ENCODE peak calls at places on chromosomes 2 and 18, in seven cellular contexts. One of them, this sample, is unnamed.

GRCh38 chr2:9187620-9188214 is 18.9 kb upstream of the ASAP2 start:
- DNase-seq in tibial nerve: no peak
- DNase-seq in transverse colon: no peak
- DNase-seq in endothelial cell of umbilical vein: no peak
- DNase-seq in NB4: no peak
- DNase-seq in heart left ventricle: no peak
- DNase-seq in lower leg skin: no peak
- DNase-seq in this sample: no peak

GRCh38 chr2:9300214-9300613 is 93.6 kb downstream of the ASAP2 start:
- DNase-seq in transverse colon: no peak
- DNase-seq in heart left ventricle: no peak
- DNase-seq in tibial nerve: no peak
- DNase-seq in endothelial cell of umbilical vein: no peak
- DNase-seq in lower leg skin: peak
- DNase-seq in NB4: no peak
- DNase-seq in this sample: no peak

GRCh38 chr2:41598161-41598894 is 449.5 kb upstream of the PKDCC start:
- DNase-seq in tibial nerve: peak
- DNase-seq in heart left ventricle: no peak
- DNase-seq in NB4: no peak
- DNase-seq in transverse colon: no peak
- DNase-seq in endothelial cell of umbilical vein: peak
- DNase-seq in lower leg skin: no peak
- DNase-seq in this sample: no peak

GRCh38 chr2:101820519-101820918 is 123.0 kb downstream of the MAP4K4 start:
- DNase-seq in transverse colon: no peak
- DNase-seq in NB4: peak
- DNase-seq in tibial nerve: no peak
- DNase-seq in heart left ventricle: no peak
- DNase-seq in endothelial cell of umbilical vein: no peak
- DNase-seq in lower leg skin: no peak
- DNase-seq in this sample: peak

GRCh38 chr2:70946832-70947442 is 11.2 kb downstream of the ATP6V1B1 start:
- DNase-seq in lower leg skin: peak
- DNase-seq in transverse colon: peak
- DNase-seq in tibial nerve: peak
- DNase-seq in heart left ventricle: no peak
- DNase-seq in NB4: peak
- DNase-seq in endothelial cell of umbilical vein: peak
- DNase-seq in this sample: peak

GRCh38 chr2:86368181-86368824 is 30.9 kb upstream of the REEP1 start:
- DNase-seq in transverse colon: peak
- DNase-seq in NB4: peak
- DNase-seq in lower leg skin: no peak
- DNase-seq in heart left ventricle: peak
- DNase-seq in endothelial cell of umbilical vein: peak
- DNase-seq in tibial nerve: no peak
- DNase-seq in this sample: peak

GRCh38 chr2:39913648-39914456 is 134.8 kb upstream of the THUMPD2 start:
- DNase-seq in endothelial cell of umbilical vein: peak
- DNase-seq in tibial nerve: no peak
- DNase-seq in heart left ventricle: no peak
- DNase-seq in NB4: peak
- DNase-seq in transverse colon: no peak
- DNase-seq in lower leg skin: no peak
- DNase-seq in this sample: peak

GRCh38 chr2:28507806-28508764 is 12.2 kb downstream of the PLB1 start:
- DNase-seq in NB4: no peak
- DNase-seq in transverse colon: peak
- DNase-seq in endothelial cell of umbilical vein: no peak
- DNase-seq in tibial nerve: no peak
- DNase-seq in lower leg skin: peak
- DNase-seq in heart left ventricle: no peak
- DNase-seq in this sample: peak

DNA sequence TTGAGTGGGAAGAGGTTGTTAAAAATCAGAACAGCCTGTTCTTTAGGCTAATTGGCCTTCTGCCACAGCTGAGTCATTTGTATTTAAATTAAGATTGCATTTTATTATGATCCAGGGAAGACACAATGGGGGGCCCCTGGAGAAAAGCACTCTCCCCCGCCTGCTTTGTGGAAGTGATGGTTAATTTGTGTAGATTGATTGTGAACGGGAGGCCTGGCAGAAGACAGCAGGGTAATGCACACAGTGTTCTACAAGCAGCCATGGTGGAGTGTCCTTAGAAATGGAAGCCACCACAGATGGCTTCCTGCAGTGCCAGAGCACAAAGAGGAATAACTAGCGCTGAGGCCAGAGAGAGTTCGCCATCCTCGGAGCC is 19.6 kb downstream of the RAMP1 start:
- DNase-seq in transverse colon: no peak
- DNase-seq in endothelial cell of umbilical vein: peak
- DNase-seq in heart left ventricle: no peak
- DNase-seq in tibial nerve: no peak
- DNase-seq in NB4: no peak
- DNase-seq in lower leg skin: no peak
- DNase-seq in this sample: no peak
- TF ChIP-seq POLR2A in transverse colon: no peak
- TF ChIP-seq POLR2A in endothelial cell of umbilical vein: no peak
- TF ChIP-seq POLR2A in heart left ventricle: no peak
- TF ChIP-seq POLR2A in tibial nerve: no peak
- TF ChIP-seq POLR2A in NB4: no peak
- TF ChIP-seq POLR2A in lower leg skin: no peak
- TF ChIP-seq POLR2A in this sample: no peak

GRCh38 chr18:12559319-12559718 is 98.6 kb downstream of the SPIRE1 start:
- DNase-seq in endothelial cell of umbilical vein: no peak
- DNase-seq in transverse colon: no peak
- DNase-seq in tibial nerve: no peak
- DNase-seq in heart left ventricle: no peak
- DNase-seq in lower leg skin: no peak
- DNase-seq in NB4: no peak
- DNase-seq in this sample: no peak
- TF ChIP-seq POLR2A in endothelial cell of umbilical vein: no peak
- TF ChIP-seq POLR2A in transverse colon: no peak
- TF ChIP-seq POLR2A in tibial nerve: no peak
- TF ChIP-seq POLR2A in heart left ventricle: no peak
- TF ChIP-seq POLR2A in lower leg skin: no peak
- TF ChIP-seq POLR2A in NB4: no peak
- TF ChIP-seq POLR2A in this sample: no peak

GRCh38 chr2:241558532-241559488 is at the start of gene BOK:
- DNase-seq in heart left ventricle: peak
- DNase-seq in lower leg skin: no peak
- DNase-seq in tibial nerve: no peak
- DNase-seq in NB4: no peak
- DNase-seq in transverse colon: peak
- DNase-seq in endothelial cell of umbilical vein: peak
- DNase-seq in this sample: peak

GRCh38 chr2:241554610-241555322 is 3.8 kb upstream of the BOK start:
- DNase-seq in endothelial cell of umbilical vein: no peak
- DNase-seq in tibial nerve: no peak
- DNase-seq in transverse colon: no peak
- DNase-seq in lower leg skin: no peak
- DNase-seq in heart left ventricle: peak
- DNase-seq in NB4: peak
- DNase-seq in this sample: no peak

GRCh38 chr2:241555711-241556110 is 2.8 kb upstream of the BOK start:
- DNase-seq in transverse colon: no peak
- DNase-seq in endothelial cell of umbilical vein: no peak
- DNase-seq in NB4: no peak
- DNase-seq in heart left ventricle: peak
- DNase-seq in tibial nerve: no peak
- DNase-seq in lower leg skin: no peak
- DNase-seq in this sample: no peak

GRCh38 chr2:241553981-241554380 is 4.6 kb upstream of the BOK start:
- DNase-seq in heart left ventricle: peak
- DNase-seq in NB4: no peak
- DNase-seq in tibial nerve: no peak
- DNase-seq in transverse colon: no peak
- DNase-seq in lower leg skin: no peak
- DNase-seq in endothelial cell of umbilical vein: no peak
- DNase-seq in this sample: no peak

GRCh38 chr2:241556734-241557133 is 1.8 kb upstream of the BOK start:
- DNase-seq in transverse colon: no peak
- DNase-seq in NB4: no peak
- DNase-seq in lower leg skin: no peak
- DNase-seq in heart left ventricle: no peak
- DNase-seq in endothelial cell of umbilical vein: no peak
- DNase-seq in tibial nerve: no peak
- DNase-seq in this sample: no peak
- TF ChIP-seq POLR2A in transverse colon: no peak
- TF ChIP-seq POLR2A in NB4: no peak
- TF ChIP-seq POLR2A in lower leg skin: no peak
- TF ChIP-seq POLR2A in heart left ventricle: no peak
- TF ChIP-seq POLR2A in endothelial cell of umbilical vein: no peak
- TF ChIP-seq POLR2A in tibial nerve: no peak
- TF ChIP-seq POLR2A in this sample: no peak

DNA sequence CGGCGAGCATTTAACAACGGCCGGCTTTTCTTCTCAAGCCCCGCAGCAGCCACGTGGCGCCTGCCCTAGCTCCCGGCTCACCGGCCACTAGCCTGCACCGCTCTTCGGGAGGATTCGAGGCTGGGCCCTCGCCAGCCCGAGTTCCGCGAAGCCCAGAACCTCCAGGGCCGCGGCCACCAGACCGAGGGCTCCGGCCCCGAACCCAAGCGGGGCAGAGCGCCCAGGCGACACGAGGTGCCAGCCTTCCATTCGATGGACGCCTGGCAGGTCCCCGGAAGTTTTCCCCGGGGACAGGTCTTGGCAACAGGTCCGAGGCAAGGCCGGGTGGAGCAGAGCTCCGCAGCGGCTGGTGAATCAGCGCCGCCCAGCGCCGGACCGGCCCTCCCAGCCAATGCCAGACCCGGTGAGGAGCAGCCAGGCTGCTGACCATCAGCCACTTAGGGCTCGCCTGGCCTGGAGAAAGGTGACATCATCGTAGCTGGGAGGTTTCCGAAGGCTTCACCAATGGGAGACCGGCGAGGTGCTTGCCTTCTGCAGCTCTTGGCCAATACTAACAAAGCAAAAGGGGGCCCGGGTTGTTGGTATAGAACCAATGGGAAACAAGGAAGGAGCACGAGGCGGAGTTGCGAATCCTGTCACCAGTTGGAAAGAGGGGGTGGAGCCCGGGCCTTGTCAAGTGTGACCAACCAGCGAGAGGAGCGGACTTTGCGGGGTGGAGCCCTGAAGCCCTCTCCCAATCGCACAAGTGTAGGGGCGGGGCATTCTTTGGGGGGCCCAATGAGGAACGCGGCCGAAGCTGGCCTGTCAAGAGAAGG is 467 bp upstream of the MXD1 start:
- DNase-seq in tibial nerve: peak
- DNase-seq in transverse colon: peak
- DNase-seq in NB4: peak
- DNase-seq in heart left ventricle: peak
- DNase-seq in endothelial cell of umbilical vein: peak
- DNase-seq in lower leg skin: peak
- DNase-seq in this sample: peak
- TF ChIP-seq POLR2A in tibial nerve: peak
- TF ChIP-seq POLR2A in transverse colon: peak
- TF ChIP-seq POLR2A in NB4: peak
- TF ChIP-seq POLR2A in heart left ventricle: peak
- TF ChIP-seq POLR2A in endothelial cell of umbilical vein: peak
- TF ChIP-seq POLR2A in lower leg skin: peak
- TF ChIP-seq POLR2A in this sample: peak

DNA sequence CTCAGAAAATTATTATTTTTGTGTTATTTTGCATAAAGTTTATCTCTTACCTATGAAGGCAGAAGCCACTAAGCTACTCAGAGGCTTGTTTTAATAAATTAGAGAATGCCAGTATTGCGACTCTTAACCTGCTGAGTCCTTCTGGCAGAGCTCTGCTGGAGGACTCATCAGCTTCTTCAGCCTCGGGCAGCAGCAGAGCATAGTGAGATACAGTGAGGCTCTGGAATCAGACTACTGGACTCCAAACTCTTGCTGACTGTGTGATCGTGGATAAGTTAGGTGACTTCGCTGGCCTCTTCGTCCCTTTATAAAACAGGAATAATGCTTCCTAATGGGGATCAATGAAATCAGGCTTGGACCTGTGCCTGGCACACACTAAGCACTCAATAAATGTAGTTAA is 1.7 kb downstream of the PTRHD1 start:
- DNase-seq in NB4: no peak
- DNase-seq in tibial nerve: no peak
- DNase-seq in lower leg skin: no peak
- DNase-seq in endothelial cell of umbilical vein: no peak
- DNase-seq in heart left ventricle: no peak
- DNase-seq in transverse colon: no peak
- DNase-seq in this sample: no peak
- TF ChIP-seq POLR2A in NB4: no peak
- TF ChIP-seq POLR2A in tibial nerve: no peak
- TF ChIP-seq POLR2A in lower leg skin: no peak
- TF ChIP-seq POLR2A in endothelial cell of umbilical vein: no peak
- TF ChIP-seq POLR2A in heart left ventricle: no peak
- TF ChIP-seq POLR2A in transverse colon: no peak
- TF ChIP-seq POLR2A in this sample: no peak

GRCh38 chr18:74596959-74597661 is 560 bp upstream of the ZNF407 start:
- DNase-seq in NB4: peak
- DNase-seq in heart left ventricle: peak
- DNase-seq in transverse colon: peak
- DNase-seq in tibial nerve: peak
- DNase-seq in endothelial cell of umbilical vein: peak
- DNase-seq in lower leg skin: peak
- DNase-seq in this sample: peak
- TF ChIP-seq POLR2A in NB4: no peak
- TF ChIP-seq POLR2A in heart left ventricle: no peak
- TF ChIP-seq POLR2A in transverse colon: no peak
- TF ChIP-seq POLR2A in tibial nerve: no peak
- TF ChIP-seq POLR2A in endothelial cell of umbilical vein: peak
- TF ChIP-seq POLR2A in lower leg skin: no peak
- TF ChIP-seq POLR2A in this sample: no peak

GRCh38 chr2:74424139-74424992 is 2.8 kb downstream of the WDR54 start:
- DNase-seq in heart left ventricle: no peak
- DNase-seq in endothelial cell of umbilical vein: no peak
- DNase-seq in lower leg skin: no peak
- DNase-seq in transverse colon: no peak
- DNase-seq in tibial nerve: no peak
- DNase-seq in NB4: no peak
- DNase-seq in this sample: no peak
- TF ChIP-seq POLR2A in heart left ventricle: no peak
- TF ChIP-seq POLR2A in endothelial cell of umbilical vein: no peak
- TF ChIP-seq POLR2A in lower leg skin: no peak
- TF ChIP-seq POLR2A in transverse colon: no peak
- TF ChIP-seq POLR2A in tibial nerve: no peak
- TF ChIP-seq POLR2A in NB4: no peak
- TF ChIP-seq POLR2A in this sample: no peak

DNA sequence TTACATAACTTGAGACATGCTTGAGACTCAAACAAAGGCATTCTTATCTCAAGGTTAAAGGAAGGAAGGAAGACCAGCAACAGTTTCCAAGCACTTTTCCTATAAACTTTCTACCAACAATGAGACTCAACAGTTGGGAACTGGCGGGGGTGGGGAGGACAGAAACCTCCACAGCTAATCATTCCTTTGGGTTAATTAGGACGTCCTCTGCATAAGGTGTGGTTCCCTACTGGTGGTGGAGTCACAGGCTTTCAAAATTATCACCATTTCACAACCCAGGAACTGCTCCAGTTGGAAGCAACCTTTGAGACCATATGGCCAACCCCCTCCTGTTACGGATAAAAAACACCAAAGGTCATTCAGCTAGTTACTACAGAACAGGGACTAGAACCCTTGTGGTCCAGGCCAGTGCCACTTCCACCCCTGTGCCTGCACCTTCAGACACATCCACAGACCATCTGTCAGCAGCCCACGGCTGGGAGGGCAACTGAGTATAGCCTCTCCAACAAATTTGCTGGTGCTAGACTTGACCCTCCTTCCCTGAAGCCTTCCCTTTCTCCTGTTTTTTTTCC is 30.1 kb upstream of the ATL2 start:
- DNase-seq in heart left ventricle: no peak
- DNase-seq in transverse colon: no peak
- DNase-seq in lower leg skin: no peak
- DNase-seq in NB4: peak
- DNase-seq in endothelial cell of umbilical vein: no peak
- DNase-seq in tibial nerve: no peak
- DNase-seq in this sample: no peak
- TF ChIP-seq POLR2A in heart left ventricle: no peak
- TF ChIP-seq POLR2A in transverse colon: no peak
- TF ChIP-seq POLR2A in lower leg skin: no peak
- TF ChIP-seq POLR2A in NB4: no peak
- TF ChIP-seq POLR2A in endothelial cell of umbilical vein: no peak
- TF ChIP-seq POLR2A in tibial nerve: no peak
- TF ChIP-seq POLR2A in this sample: no peak